ENCODE peak calls at places on chromosomes 3 and 15, in five cellular contexts. C is colonic mucosa, U is IMR-90, O is lung, I is sigmoid colon. Y is an unnamed sample.
A peak's percentile ranks its signal among the peaks of the same experiment; 100 is the strongest.

GRCh38 chr3:142027713-142028112 is 121.6 kb downstream of the TFDP2 start:
- DNase-seq in C (peak; percentile 47), O (no peak), I (no peak), U (no peak), Y (peak; percentile 44)

GRCh38 chr3:27714101-27714526 is 8.0 kb downstream of the EOMES start:
- DNase-seq in C (no peak), U (no peak), O (no peak), I (no peak), Y (no peak)

GRCh38 chr3:59773970-59774369 is 724.1 kb upstream of the CFAP20DC start:
- DNase-seq in I (no peak), O (no peak), C (no peak), U (no peak), Y (no peak)

GRCh38 chr3:51675201-51675611 is 4.2 kb downstream of the TEX264 start:
- DNase-seq in U (peak; percentile 60), O (no peak), I (peak; percentile 5), C (no peak), Y (peak; percentile 71)

GRCh38 chr3:157369712-157370447 is 66.8 kb upstream of the PTX3 start:
- DNase-seq in U (no peak), I (no peak), C (no peak), O (no peak), Y (no peak)

GRCh38 chr15:23857028-23857641 is 170.0 kb upstream of the NDN start:
- DNase-seq in U (peak; percentile 22), O (peak; percentile 56), I (no peak), C (peak; percentile 51), Y (peak; percentile 52)

GRCh38 chr3:52039846-52040245 is 16.5 kb downstream of the DUSP7 start:
- DNase-seq in I (peak; percentile 81), O (peak; percentile 87), C (no peak), U (no peak), Y (no peak)

GRCh38 chr3:36058404-36059035 is 321.8 kb upstream of the STAC start:
- DNase-seq in U (no peak), C (no peak), O (no peak), I (no peak), Y (peak; percentile 58)

GRCh38 chr15:77633913-77634265 is 1.2 kb upstream of the LINGO1 start:
- DNase-seq in U (no peak), O (no peak), I (no peak), C (no peak), Y (no peak)

GRCh38 chr3:170751083-170751893 is 118.7 kb downstream of the RPL22L1 start:
- DNase-seq in U (peak; percentile 82), O (peak; percentile 45), I (peak; percentile 73), C (peak; percentile 40), Y (peak; percentile 97)

GRCh38 chr15:45340429-45340828 is 37.9 kb downstream of the GATM start:
- DNase-seq in U (no peak), C (no peak), O (no peak), I (no peak), Y (no peak)

GRCh38 chr3:114706591-114707224 is 412.9 kb downstream of the TIGIT start:
- DNase-seq in O (no peak), I (no peak), U (peak; percentile 86), C (peak; percentile 28), Y (peak; percentile 66)

GRCh38 chr3:141368925-141369794 is 856 bp downstream of the ZBTB38 start:
- DNase-seq in U (peak; percentile 87), I (no peak), C (no peak), O (no peak), Y (peak; percentile 48)

GRCh38 chr3:192409838-192410683 is 317.3 kb downstream of the FGF12 start:
- DNase-seq in C (no peak), U (no peak), I (no peak), O (no peak), Y (no peak)
- H3K4me3 ChIP-seq in C (peak overlapping the region; percentile 11), U (no peak overlapping the region), I (peak overlapping the region; percentile 18), O (peak overlapping the region; percentile 43), Y (peak overlapping the region; percentile 50)

DNA sequence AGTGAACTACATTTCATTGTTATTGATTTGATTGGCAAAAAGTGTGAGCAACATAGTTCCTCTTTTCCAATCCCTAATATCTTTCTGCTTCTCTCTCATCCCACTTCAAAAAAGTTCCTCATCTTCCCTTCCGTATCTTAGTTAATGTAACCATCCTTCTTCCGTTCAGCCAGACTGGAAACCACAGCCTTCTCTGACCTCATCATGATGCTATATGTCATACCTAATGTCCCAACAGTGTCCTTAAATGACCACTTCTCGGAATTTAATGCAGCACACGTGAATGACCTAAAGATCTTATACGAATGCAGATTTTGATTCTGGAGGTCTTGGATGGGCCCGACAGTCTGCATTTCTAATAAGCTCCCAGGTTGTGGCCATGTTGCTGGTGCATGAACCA is 320.3 kb upstream of the SATB1 start:
- DNase-seq in U (no peak), O (no peak), I (no peak), C (no peak), Y (no peak)
- H3K27ac ChIP-seq in U (no peak overlapping the region), O (no peak overlapping the region), I (peak overlapping the region; percentile 21), C (no peak overlapping the region), Y (no peak overlapping the region)

GRCh38 chr3:15271785-15272381 is 60.5 kb downstream of the SH3BP5 start:
- DNase-seq in O (peak; percentile 60), U (no peak), I (peak; percentile 80), C (peak; percentile 49), Y (no peak)
- H3K4me1 ChIP-seq in O (peaks cover 29% of the 10 kb centered on the region), U (peaks cover 13% of the 10 kb centered on the region), I (peaks cover 25% of the 10 kb centered on the region), C (no peaks in the 10 kb centered on the region), Y (peaks cover 22% of the 10 kb centered on the region)

DNA sequence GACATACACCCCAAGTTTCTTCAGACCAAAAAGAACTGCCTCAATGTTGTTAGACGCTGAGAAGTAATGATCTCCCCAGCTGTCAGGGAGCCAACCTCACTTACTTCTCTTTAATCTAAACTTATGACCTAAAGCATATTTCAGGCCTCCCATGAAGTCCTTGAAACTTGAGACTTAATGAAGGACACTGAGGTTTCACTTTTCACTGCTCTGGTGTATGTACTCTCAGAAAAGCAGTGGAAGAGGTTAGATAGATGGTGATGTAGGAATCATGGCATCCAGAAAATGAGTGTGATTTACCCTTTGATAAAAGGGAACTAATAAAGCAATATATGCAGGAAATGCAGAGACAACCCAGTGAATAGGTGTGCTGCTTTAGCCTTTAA is 95.5 kb upstream of the CTDSPL start:
- DNase-seq in I (no peak), C (no peak), O (no peak), U (no peak), Y (no peak)
- H3K4me3 ChIP-seq in I (no peak overlapping the region), C (no peak overlapping the region), O (no peak overlapping the region), U (no peak overlapping the region), Y (no peak overlapping the region)

DNA sequence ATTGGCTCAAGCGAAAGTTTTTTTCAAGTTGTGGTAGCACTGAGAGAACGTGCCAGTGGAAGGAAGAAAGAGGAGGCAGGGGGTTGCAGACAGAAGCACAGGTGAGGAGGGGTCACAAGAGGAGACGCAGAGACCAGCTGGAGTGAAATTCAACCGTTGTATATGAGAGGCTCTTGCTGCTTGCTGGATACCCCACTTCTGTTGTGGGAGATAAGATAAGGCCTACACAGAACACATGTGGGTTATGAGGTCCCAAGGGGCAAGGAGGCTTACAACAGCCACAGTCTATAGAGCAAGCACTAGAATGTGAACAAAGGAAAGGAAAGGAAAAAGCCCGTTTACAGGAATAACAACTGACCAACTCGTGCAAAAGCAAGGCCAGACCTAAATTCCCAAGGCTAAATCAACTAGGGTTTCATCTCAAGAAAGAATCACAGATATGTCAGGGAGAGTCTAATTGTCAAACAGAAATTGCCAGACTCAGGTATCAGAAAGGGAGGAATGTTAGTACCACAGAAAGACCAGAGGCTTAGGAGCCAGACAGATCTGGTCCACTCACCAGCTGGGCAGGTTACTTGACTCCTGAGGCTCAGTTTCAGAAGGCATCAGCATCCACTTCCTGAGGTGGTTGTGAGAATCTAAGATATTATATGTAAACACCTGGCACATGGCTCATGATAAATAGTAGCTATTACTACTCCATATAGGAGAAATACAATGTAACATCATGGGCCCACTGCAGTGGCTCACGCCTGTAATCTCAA is 60.9 kb downstream of the MSL2 start:
- DNase-seq in C (no peak), I (no peak), O (no peak), U (no peak), Y (no peak)
- H3K27ac ChIP-seq in C (no peak overlapping the region), I (no peak overlapping the region), O (no peak overlapping the region), U (no peak overlapping the region), Y (no peak overlapping the region)

DNA sequence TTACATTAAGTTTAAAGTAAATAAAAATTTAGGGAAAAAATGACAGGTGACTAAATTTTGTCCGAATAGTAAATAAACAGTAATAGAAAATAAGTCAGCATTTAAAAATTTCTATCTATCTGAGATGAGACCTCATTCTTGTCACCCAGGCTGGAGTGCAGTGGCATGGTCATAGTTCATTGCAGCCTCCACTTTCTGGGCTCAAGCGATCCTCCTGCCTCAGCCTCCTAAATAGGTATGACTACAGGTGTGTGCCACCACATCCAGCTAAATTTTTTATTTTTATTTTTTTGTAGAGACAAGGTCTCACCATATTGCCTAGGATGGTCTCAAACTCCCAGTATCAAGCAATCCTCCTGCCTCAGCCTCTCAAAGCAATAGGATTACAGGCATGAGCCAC is 7.8 kb downstream of the KPNA4 start:
- DNase-seq in U (no peak), O (no peak), C (no peak), I (no peak), Y (no peak)
- H3K4me1 ChIP-seq in U (peaks cover 1% of the 10 kb centered on the region), O (peaks cover 7% of the 10 kb centered on the region), C (peaks cover 2% of the 10 kb centered on the region), I (peaks cover 62% of the 10 kb centered on the region), Y (peaks cover 18% of the 10 kb centered on the region)

GRCh38 chr3:182794806-182795369 is 1.6 kb downstream of the ATP11B start:
- DNase-seq in C (no peak), U (peak; percentile 20), I (no peak), O (no peak), Y (no peak)
- H3K4me3 ChIP-seq in C (peak overlapping the region; percentile 77), U (peak overlapping the region; percentile 63), I (peak overlapping the region; percentile 68), O (peak overlapping the region; percentile 80), Y (peak overlapping the region; percentile 81)

Y was measured in PC-3.